ENCODE peak calls at places on chromosome 21, in nine cellular contexts. B is stomach, K is transverse colon, L is H1, T is ovary, U is A549, V is GM12878, D is sigmoid colon, M is upper lobe of left lung. P is an unnamed sample. For H3K4me1, the result is how much of the 10 kb centered on the place peaks cover.

GRCh38 chr21:25115021-25115420 is 492.3 kb downstream of the MRPL39 start:
- DNase-seq in D (no peak), L (no peak), U (no peak), B (no peak), M (no peak), K (no peak), T (no peak), V (peak), P (no peak)

GRCh38 chr21:21373969-21374368 is 375.8 kb downstream of the NCAM2 start:
- DNase-seq in K (no peak), D (no peak), T (no peak), V (no peak), L (no peak), U (no peak), B (no peak), M (no peak), P (no peak)

GRCh38 chr21:18985584-18985983 is 582.0 kb upstream of the TMPRSS15 start:
- DNase-seq in L (no peak), T (no peak), D (no peak), M (no peak), V (no peak), K (no peak), B (no peak), U (no peak), P (no peak)

GRCh38 chr21:23699402-23699801 is 1907.9 kb downstream of the MRPL39 start:
- DNase-seq in U (no peak), K (no peak), V (no peak), D (no peak), M (no peak), L (no peak), B (no peak), T (no peak), P (no peak)

GRCh38 chr21:20276377-20276776 is 721.8 kb upstream of the NCAM2 start:
- DNase-seq in V (no peak), U (no peak), L (no peak), K (no peak), B (no peak), M (no peak), D (no peak), T (no peak), P (no peak)

GRCh38 chr21:20388400-20388799 is 609.8 kb upstream of the NCAM2 start:
- DNase-seq in L (no peak), U (no peak), B (no peak), T (no peak), K (no peak), V (no peak), D (no peak), M (no peak), P (no peak)

GRCh38 chr21:42237577-42237976 is 18.6 kb downstream of the ABCG1 start:
- DNase-seq in T (no peak), U (no peak), B (no peak), K (no peak), D (no peak), M (no peak), V (no peak), L (no peak), P (no peak)

GRCh38 chr21:34074283-34075098 is 1.1 kb downstream of the MRPS6 start:
- DNase-seq in B (no peak), K (no peak), L (no peak), D (no peak), U (no peak), V (no peak), T (no peak), M (no peak), P (no peak)

GRCh38 chr21:26581818-26582217 is 8.7 kb upstream of the CYYR1 start:
- DNase-seq in K (no peak), V (no peak), L (no peak), U (no peak), T (no peak), D (no peak), B (no peak), M (no peak), P (no peak)

DNA sequence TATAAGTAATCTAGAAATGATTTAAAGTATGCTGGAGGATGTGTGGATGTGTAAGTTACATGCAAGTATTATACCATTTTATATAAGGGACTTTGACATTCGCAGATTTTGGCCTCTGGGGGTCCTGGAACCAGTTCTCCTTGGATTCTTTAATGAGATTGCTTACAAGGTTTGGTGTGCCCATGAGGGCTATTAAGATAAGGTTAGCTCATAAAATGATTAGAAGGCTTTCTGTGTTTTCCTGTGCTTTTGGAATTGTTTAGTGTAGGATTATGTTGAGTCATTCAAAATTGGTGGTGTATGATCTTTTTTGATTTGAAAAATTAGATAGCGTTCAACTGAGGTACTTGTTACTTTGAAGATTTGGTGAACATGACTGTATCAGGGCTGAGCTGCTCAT is 5.6 kb downstream of the USP25 start:
- DNase-seq in U (no peak), T (no peak), B (no peak), M (no peak), L (no peak), V (no peak), D (no peak), K (no peak), P (no peak)
- H3K4me1 ChIP-seq in U (half or more), T (under half), B (under half), M (under half), L (under half), V (under half), D (under half), K (half or more), P (half or more)

DNA sequence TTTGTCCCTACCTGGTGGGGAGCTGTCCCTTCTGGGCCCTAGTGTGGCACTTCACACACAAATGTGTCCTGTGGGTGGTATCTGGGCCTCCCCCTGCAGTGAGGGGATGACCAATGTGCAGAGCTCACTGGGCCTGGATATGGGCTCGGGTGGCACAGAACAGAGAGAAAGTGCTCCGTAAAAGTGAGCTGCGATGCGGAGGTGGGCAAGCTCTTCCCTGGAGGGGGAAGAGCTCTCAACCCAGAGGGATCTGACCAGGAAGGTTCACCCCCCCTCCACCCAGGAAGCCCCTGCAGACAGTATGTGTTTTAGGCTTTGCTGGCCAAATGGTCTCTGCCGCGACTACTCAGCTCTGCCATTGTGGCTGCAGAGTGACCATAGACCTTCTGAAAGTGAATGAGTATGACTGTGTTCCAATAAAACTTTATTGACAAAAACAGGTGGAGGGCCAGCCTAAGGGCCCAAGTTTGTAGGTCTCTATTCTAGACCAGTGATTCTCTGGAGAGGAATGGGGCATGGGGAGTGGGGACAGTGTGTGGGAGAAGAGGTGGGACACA is 8.6 kb upstream of the ITGB2 start:
- DNase-seq in T (no peak), M (no peak), L (no peak), U (no peak), B (no peak), V (no peak), K (no peak), D (no peak), P (no peak)
- TF ChIP-seq EP300 in T (no peak), M (no peak), L (no peak), U (no peak), B (no peak), V (no peak), K (no peak), D (no peak), P (no peak)

GRCh38 chr21:36584980-36585940 is 105.3 kb upstream of the CLDN14 start:
- DNase-seq in M (no peak), L (no peak), T (no peak), D (no peak), U (peak), B (no peak), V (no peak), K (no peak), P (no peak)

GRCh38 chr21:36587388-36587787 is 107.5 kb upstream of the CLDN14 start:
- DNase-seq in T (no peak), V (no peak), K (no peak), B (no peak), L (no peak), U (peak), D (no peak), M (no peak), P (no peak)

GRCh38 chr21:36591326-36591970 is 107.5 kb upstream of the SIM2 start:
- DNase-seq in U (no peak), M (no peak), V (no peak), L (no peak), K (no peak), D (no peak), B (no peak), T (no peak), P (no peak)

GRCh38 chr21:36583591-36583990 is 103.7 kb upstream of the CLDN14 start:
- DNase-seq in D (no peak), M (no peak), B (no peak), U (no peak), K (no peak), V (no peak), L (no peak), T (no peak), P (no peak)

GRCh38 chr21:36589352-36589971 is 109.5 kb upstream of the SIM2 start:
- DNase-seq in B (peak), K (peak), D (no peak), T (no peak), U (peak), L (no peak), M (peak), V (peak), P (no peak)
- TF ChIP-seq CTCF in B (no peak), K (peak), D (no peak), T (no peak), U (peak), L (peak), M (peak), V (peak), P (no peak)

DNA sequence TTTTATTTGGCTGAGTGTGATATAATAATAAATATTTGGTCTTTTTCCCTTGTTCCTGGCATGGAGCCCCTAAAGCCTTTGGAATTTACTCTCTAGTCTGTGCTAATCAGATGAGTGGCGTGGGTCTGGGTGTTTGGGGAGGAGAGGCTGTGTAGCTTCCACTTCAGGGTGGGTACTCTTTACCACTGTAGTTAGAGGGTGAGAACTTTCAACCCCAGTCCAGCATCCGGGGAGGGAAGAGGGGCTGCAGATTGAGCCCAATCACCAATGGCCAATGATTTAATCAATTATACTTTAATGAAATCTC is 20.0 kb downstream of the USP25 start:
- DNase-seq in K (no peak), D (no peak), B (no peak), T (no peak), L (no peak), U (no peak), M (no peak), V (no peak), P (no peak)
- H3K4me1 ChIP-seq in K (half or more), D (half or more), B (half or more), T (under half), L (under half), U (half or more), M (under half), V (under half), P (under half)

GRCh38 chr21:45532826-45533730 is 9.2 kb downstream of the SLC19A1 start:
- DNase-seq in M (peak), V (no peak), T (peak), K (peak), L (no peak), B (peak), D (peak), U (no peak), P (peak)

GRCh38 chr21:45535341-45536081 is 6.7 kb downstream of the SLC19A1 start:
- DNase-seq in M (peak), B (peak), K (peak), D (peak), L (no peak), V (no peak), T (peak), U (no peak), P (peak)

GRCh38 chr21:45536301-45537081 is 5.7 kb downstream of the SLC19A1 start:
- DNase-seq in V (no peak), U (no peak), T (peak), M (peak), B (peak), K (peak), D (peak), L (no peak), P (peak)

GRCh38 chr21:45533731-45534571 is 8.3 kb downstream of the SLC19A1 start:
- DNase-seq in V (no peak), T (no peak), U (no peak), K (peak), D (peak), B (peak), M (peak), L (no peak), P (peak)

GRCh38 chr21:45534591-45535331 is 7.5 kb downstream of the SLC19A1 start:
- DNase-seq in K (peak), U (no peak), B (peak), T (peak), M (peak), V (no peak), D (peak), L (no peak), P (no peak)
- TF ChIP-seq EP300 in K (peak), U (no peak), B (no peak), T (no peak), M (no peak), V (no peak), D (no peak), L (no peak), P (no peak)